ENCODE peak calls at places on chromosomes 2 and 18, in five cellular contexts. X is esophagus squamous epithelium, V is Peyer's patch, P is DND-41, D is heart left ventricle. Q is an unnamed sample.
A peak's percentile ranks its signal among the peaks of the same experiment; 100 is the strongest.

GRCh38 chr18:29154758-29155725 is 978.1 kb upstream of the CDH2 start:
- DNase-seq in X (no peak), V (no peak), P (no peak), D (no peak), Q (peak; percentile 70)

GRCh38 chr2:74094291-74094690 is 53.4 kb downstream of the BOLA3 start:
- DNase-seq in X (no peak), V (no peak), P (no peak), D (no peak), Q (no peak)

GRCh38 chr2:96353606-96354095 is 18.1 kb downstream of the NCAPH start:
- DNase-seq in X (no peak), V (no peak), P (no peak), D (no peak), Q (no peak)

GRCh38 chr18:24964213-24964612 is 387.8 kb downstream of the ZNF521 start:
- DNase-seq in X (no peak), V (no peak), P (peak; percentile 5), D (no peak), Q (no peak)

GRCh38 chr2:66535574-66536289 is 100.8 kb downstream of the MEIS1 start:
- DNase-seq in X (no peak), V (no peak), P (no peak), D (no peak), Q (no peak)

GRCh38 chr2:60926751-60927568 is 45.6 kb downstream of the REL start:
- DNase-seq in X (no peak), V (no peak), P (no peak), D (no peak), Q (peak; percentile 13)

GRCh38 chr2:100895402-100895801 is 75.5 kb downstream of the NPAS2 start:
- DNase-seq in X (no peak), V (no peak), P (no peak), D (peak; percentile 87), Q (no peak)

GRCh38 chr2:44638649-44639048 is 276.9 kb downstream of the CAMKMT start:
- DNase-seq in X (no peak), V (no peak), P (no peak), D (peak; percentile 62), Q (no peak)

GRCh38 chr18:69102959-69103358 is 297.7 kb upstream of the DOK6 start:
- DNase-seq in X (no peak), V (no peak), P (no peak), D (no peak), Q (no peak)

GRCh38 chr2:42722328-42723190 is 41.4 kb downstream of the OXER1 start:
- DNase-seq in X (peak; percentile 12), V (no peak), P (no peak), D (peak; percentile 39), Q (peak; percentile 42)

GRCh38 chr2:182542501-182543258 is 115.8 kb upstream of the PDE1A start:
- DNase-seq in X (no peak), V (no peak), P (no peak), D (no peak), Q (no peak)

GRCh38 chr2:2181505-2181904 is 149.6 kb downstream of the MYT1L start:
- DNase-seq in X (no peak), V (no peak), P (no peak), D (no peak), Q (no peak)

GRCh38 chr2:172107690-172108586 is 5.2 kb upstream of the DLX2 start:
- DNase-seq in X (no peak), V (peak; percentile 51), P (no peak), D (no peak), Q (no peak)

GRCh38 chr18:66867653-66868052 is 263.8 kb upstream of the CDH19 start:
- DNase-seq in X (no peak), V (no peak), P (no peak), D (no peak), Q (no peak)

GRCh38 chr18:47067648-47068047 is 32.2 kb upstream of the ELOA2 start:
- DNase-seq in X (no peak), V (no peak), P (no peak), D (no peak), Q (no peak)

GRCh38 chr18:32378705-32379104 is 92.0 kb downstream of the GAREM1 start:
- DNase-seq in X (no peak), V (no peak), P (no peak), D (peak; percentile 61), Q (no peak)

GRCh38 chr18:41126541-41127235 is 828.3 kb upstream of the PIK3C3 start:
- DNase-seq in X (no peak), V (no peak), P (no peak), D (no peak), Q (no peak)

GRCh38 chr18:44945847-44946490 is 265.3 kb downstream of the SETBP1 start:
- DNase-seq in X (no peak), V (no peak), P (no peak), D (no peak), Q (no peak)

GRCh38 chr2:7053650-7054262 is 136.5 kb downstream of the RNF144A start:
- DNase-seq in X (no peak), V (no peak), P (no peak), D (no peak), Q (no peak)

GRCh38 chr18:39271654-39272053 is 1706.1 kb upstream of the CELF4 start:
- DNase-seq in X (no peak), V (no peak), P (no peak), D (no peak), Q (no peak)

GRCh38 chr2:58890865-58891525 is 649.9 kb upstream of the FANCL start:
- DNase-seq in X (no peak), V (no peak), P (no peak), D (no peak), Q (no peak)

GRCh38 chr2:232126301-232127085 is 165.0 kb downstream of the DIS3L2 start:
- DNase-seq in X (no peak), V (no peak), P (no peak), D (no peak), Q (no peak)

GRCh38 chr2:96532641-96533291 is 3.8 kb upstream of the ARID5A start:
- DNase-seq in X (no peak), V (no peak), P (no peak), D (no peak), Q (no peak)

GRCh38 chr2:205902041-205902898 is 183.7 kb downstream of the INO80D start:
- DNase-seq in X (no peak), V (no peak), P (no peak), D (no peak), Q (no peak)

DNA sequence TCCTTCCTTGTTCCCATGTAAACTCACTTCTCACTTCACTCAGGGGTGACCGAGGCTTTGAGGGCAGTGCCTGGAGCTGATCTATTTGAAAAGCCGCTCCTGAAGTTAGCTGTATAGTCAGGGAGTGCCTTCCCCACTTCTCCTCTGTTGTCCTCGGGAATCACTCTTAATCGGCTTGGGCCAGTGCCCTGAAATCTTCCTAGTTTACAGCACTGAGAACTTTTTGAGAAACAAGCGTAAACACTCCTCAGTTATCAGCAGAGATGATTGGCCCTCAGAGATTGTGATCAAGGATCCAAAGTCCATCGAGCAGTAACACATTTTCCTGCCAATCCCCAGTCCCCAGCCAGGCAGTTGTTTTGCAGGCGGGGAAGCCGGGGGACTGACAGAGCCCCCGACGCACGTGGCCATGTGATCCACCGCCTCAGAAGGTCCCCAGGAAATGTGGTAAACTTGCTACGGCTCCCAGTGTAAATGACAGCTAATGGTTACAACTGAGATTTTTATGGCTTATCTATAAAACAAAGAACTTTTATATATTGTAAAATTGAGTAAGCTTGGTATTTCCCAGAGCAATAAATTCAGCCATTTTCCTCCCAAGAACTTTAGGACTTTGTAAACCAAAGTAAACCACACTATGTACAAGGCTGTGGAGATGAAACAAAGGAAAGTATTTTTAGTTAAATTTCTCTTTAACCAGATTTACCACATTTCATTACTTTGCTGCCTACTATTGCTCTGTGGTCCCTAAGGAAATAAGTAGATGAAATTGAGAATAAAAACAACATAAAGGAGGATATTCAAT is 53.5 kb downstream of the C18orf63 start:
- DNase-seq in X (no peak), V (peak; percentile 82), P (no peak), D (no peak), Q (no peak)
- H3K4me3 ChIP-seq in X (no peak overlapping the region), V (no peak overlapping the region), P (no peak overlapping the region), D (no peak overlapping the region), Q (no peak overlapping the region)

GRCh38 chr2:174327958-174328308 is 6.8 kb upstream of the SP9 start:
- DNase-seq in X (no peak), V (no peak), P (no peak), D (no peak), Q (no peak)

GRCh38 chr2:174326880-174327558 is 7.7 kb upstream of the SP9 start:
- DNase-seq in X (no peak), V (peak; percentile 50), P (no peak), D (no peak), Q (no peak)

GRCh38 chr2:174327559-174327897 is 7.2 kb upstream of the SP9 start:
- DNase-seq in X (no peak), V (no peak), P (no peak), D (no peak), Q (no peak)

GRCh38 chr2:174329157-174329715 is 5.5 kb upstream of the SP9 start:
- DNase-seq in X (no peak), V (no peak), P (no peak), D (no peak), Q (no peak)

GRCh38 chr2:174328309-174329156 is 6.2 kb upstream of the SP9 start:
- DNase-seq in X (no peak), V (no peak), P (no peak), D (no peak), Q (no peak)
- H3K27me3 ChIP-seq in X (peaks cover 58% of the 10 kb centered on the region), V (no peaks in the 10 kb centered on the region), P (peaks cover 4% of the 10 kb centered on the region), D (peaks cover 70% of the 10 kb centered on the region), Q (peaks cover 86% of the 10 kb centered on the region)

GRCh38 chr18:49178736-49179135 is 228.0 kb upstream of the SMAD7 start:
- DNase-seq in X (no peak), V (no peak), P (no peak), D (no peak), Q (no peak)
- TF ChIP-seq CTCF in X (peak; percentile 52), V (peak; percentile 63), P (peak; percentile 62), D (peak; percentile 56), Q (peak; percentile 70)

GRCh38 chr18:28087173-28087563 is 89.8 kb downstream of the CDH2 start:
- DNase-seq in X (no peak), V (no peak), P (no peak), D (peak; percentile 40), Q (no peak)

GRCh38 chr18:28091197-28091596 is 85.7 kb downstream of the CDH2 start:
- DNase-seq in X (no peak), V (no peak), P (no peak), D (no peak), Q (no peak)

GRCh38 chr18:28088477-28088876 is 88.5 kb downstream of the CDH2 start:
- DNase-seq in X (no peak), V (no peak), P (no peak), D (no peak), Q (no peak)

GRCh38 chr18:28081516-28081915 is 95.4 kb downstream of the CDH2 start:
- DNase-seq in X (no peak), V (no peak), P (no peak), D (no peak), Q (no peak)

GRCh38 chr18:28086530-28087172 is 90.3 kb downstream of the CDH2 start:
- DNase-seq in X (no peak), V (no peak), P (no peak), D (no peak), Q (no peak)
- H3K4me3 ChIP-seq in X (no peak overlapping the region), V (no peak overlapping the region), P (no peak overlapping the region), D (no peak overlapping the region), Q (no peak overlapping the region)

GRCh38 chr2:30230855-30231725 is at the start of gene LBH:
- DNase-seq in X (peak; percentile 37), V (peak; percentile 78), P (peak; percentile 88), D (peak; percentile 91), Q (peak; percentile 85)
- H3K27me3 ChIP-seq in X (no peaks in the 10 kb centered on the region), V (no peaks in the 10 kb centered on the region), P (no peaks in the 10 kb centered on the region), D (no peaks in the 10 kb centered on the region), Q (no peaks in the 10 kb centered on the region)

GRCh38 chr2:133412637-133413164 is 155.6 kb downstream of the NCKAP5 start:
- DNase-seq in X (no peak), V (no peak), P (no peak), D (no peak), Q (no peak)
- TF ChIP-seq CTCF in X (no peak), V (no peak), P (no peak), D (no peak), Q (no peak)